ENCODE peak calls at places on chromosomes 11 and 22, in five cellular contexts. E is SK-N-SH, G is HepG2, L is K562, O is GM12878. B is an unnamed sample.

GRCh38 chr22:38710866-38711265 is 5.1 kb downstream of the GTPBP1 start:
- DNase-seq in E (no peak), O (no peak), L (no peak), G (no peak), B (no peak)

GRCh38 chr11:3222941-3223905 is 4.6 kb upstream of the MRGPRG start:
- DNase-seq in L (no peak), G (no peak), E (peak), O (no peak), B (no peak)

GRCh38 chr22:46846154-46846831 is 83.8 kb downstream of the TBC1D22A start:
- DNase-seq in G (no peak), L (no peak), O (no peak), E (no peak), B (no peak)

GRCh38 chr11:2789791-2790580 is 90.2 kb upstream of the KCNQ1OT1 start:
- DNase-seq in O (no peak), L (no peak), E (no peak), G (no peak), B (no peak)

GRCh38 chr22:36546932-36547331 is 18.0 kb upstream of the EIF3D start:
- DNase-seq in L (no peak), O (no peak), E (no peak), G (peak), B (no peak)

GRCh38 chr11:77340501-77340900 is 39.0 kb upstream of the GDPD4 start:
- DNase-seq in E (no peak), G (no peak), O (no peak), L (no peak), B (no peak)

GRCh38 chr11:15146271-15147003 is 31.7 kb downstream of the INSC start:
- DNase-seq in G (no peak), L (no peak), E (no peak), O (no peak), B (no peak)

GRCh38 chr11:67697846-67698245 is 23.4 kb upstream of the ALDH3B2 start:
- DNase-seq in E (no peak), G (no peak), O (no peak), L (no peak), B (no peak)

GRCh38 chr11:110704210-110704864 is 7.9 kb downstream of the ARHGAP20 start:
- DNase-seq in G (no peak), L (no peak), O (no peak), E (no peak), B (no peak)

GRCh38 chr22:31790240-31790639 is 36.4 kb downstream of the DEPDC5 start:
- DNase-seq in O (no peak), L (no peak), G (no peak), E (no peak), B (no peak)

GRCh38 chr22:37501176-37501609 is 15.0 kb upstream of the MFNG start:
- DNase-seq in O (no peak), G (no peak), L (no peak), E (no peak), B (no peak)

GRCh38 chr22:39949964-39950737 is 10.0 kb upstream of the TMA7B start:
- DNase-seq in L (peak), E (no peak), O (no peak), G (no peak), B (no peak)

GRCh38 chr11:69587454-69588081 is 53.4 kb upstream of the CCND1 start:
- DNase-seq in E (no peak), O (no peak), G (peak), L (no peak), B (no peak)
- TF ChIP-seq JUND in E (peak), O (no peak), G (no peak), L (no peak), B (no peak)

GRCh38 chr11:45092901-45093760 is 53.3 kb upstream of the PRDM11 start:
- DNase-seq in G (no peak), O (no peak), E (no peak), L (no peak), B (no peak)
- TF ChIP-seq USF2 in G (no peak), O (no peak), E (no peak), L (no peak), B (no peak)

GRCh38 chr11:31059529-31059928 is 310.0 kb downstream of the DCDC1 start:
- DNase-seq in E (no peak), G (peak), O (no peak), L (no peak), B (no peak)

DNA sequence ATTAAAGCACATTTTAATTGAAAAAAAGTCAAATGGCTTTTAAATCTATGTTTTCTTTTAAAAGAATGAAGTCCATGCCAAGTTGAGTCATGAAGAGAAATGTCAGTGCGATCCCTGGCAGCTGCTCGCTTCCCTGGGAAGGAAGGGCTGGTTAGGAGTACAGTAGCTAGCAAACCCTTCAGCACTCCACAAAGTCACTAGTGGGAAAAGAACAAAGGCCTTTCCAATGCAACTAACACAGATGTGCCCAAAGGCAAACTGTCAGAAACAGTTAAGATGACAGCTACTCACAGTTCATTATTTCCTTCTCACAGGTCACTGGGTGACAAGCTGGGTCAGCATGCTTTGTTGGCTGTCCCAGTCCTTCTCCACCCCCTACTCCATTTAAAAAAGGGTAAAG is 308.7 kb downstream of the DCDC1 start:
- DNase-seq in O (no peak), E (no peak), G (peak), L (no peak), B (no peak)
- TF ChIP-seq JUND in O (no peak), E (no peak), G (no peak), L (no peak), B (no peak)

GRCh38 chr11:114883472-114883871 is 205.1 kb downstream of the NXPE2 start:
- DNase-seq in L (no peak), G (no peak), O (no peak), E (no peak), B (no peak)
- TF ChIP-seq USF2 in L (no peak), G (no peak), O (no peak), E (no peak), B (no peak)

GRCh38 chr11:13193613-13194012 is 84.0 kb upstream of the BMAL1 start:
- DNase-seq in L (no peak), O (no peak), G (no peak), E (no peak), B (no peak)
- TF ChIP-seq JUND in L (no peak), O (no peak), G (no peak), E (no peak), B (no peak)

GRCh38 chr11:72445423-72445822 is 11.1 kb upstream of the CLPB start:
- DNase-seq in G (no peak), E (no peak), O (no peak), L (no peak), B (no peak)

GRCh38 chr11:72443016-72443415 is 8.7 kb upstream of the CLPB start:
- DNase-seq in O (no peak), E (no peak), G (no peak), L (no peak), B (no peak)

GRCh38 chr11:72441647-72442267 is 7.4 kb upstream of the CLPB start:
- DNase-seq in E (no peak), O (no peak), L (no peak), G (no peak), B (no peak)

GRCh38 chr11:72451836-72452376 is 17.6 kb upstream of the CLPB start:
- DNase-seq in G (no peak), E (no peak), L (no peak), O (no peak), B (no peak)

DNA sequence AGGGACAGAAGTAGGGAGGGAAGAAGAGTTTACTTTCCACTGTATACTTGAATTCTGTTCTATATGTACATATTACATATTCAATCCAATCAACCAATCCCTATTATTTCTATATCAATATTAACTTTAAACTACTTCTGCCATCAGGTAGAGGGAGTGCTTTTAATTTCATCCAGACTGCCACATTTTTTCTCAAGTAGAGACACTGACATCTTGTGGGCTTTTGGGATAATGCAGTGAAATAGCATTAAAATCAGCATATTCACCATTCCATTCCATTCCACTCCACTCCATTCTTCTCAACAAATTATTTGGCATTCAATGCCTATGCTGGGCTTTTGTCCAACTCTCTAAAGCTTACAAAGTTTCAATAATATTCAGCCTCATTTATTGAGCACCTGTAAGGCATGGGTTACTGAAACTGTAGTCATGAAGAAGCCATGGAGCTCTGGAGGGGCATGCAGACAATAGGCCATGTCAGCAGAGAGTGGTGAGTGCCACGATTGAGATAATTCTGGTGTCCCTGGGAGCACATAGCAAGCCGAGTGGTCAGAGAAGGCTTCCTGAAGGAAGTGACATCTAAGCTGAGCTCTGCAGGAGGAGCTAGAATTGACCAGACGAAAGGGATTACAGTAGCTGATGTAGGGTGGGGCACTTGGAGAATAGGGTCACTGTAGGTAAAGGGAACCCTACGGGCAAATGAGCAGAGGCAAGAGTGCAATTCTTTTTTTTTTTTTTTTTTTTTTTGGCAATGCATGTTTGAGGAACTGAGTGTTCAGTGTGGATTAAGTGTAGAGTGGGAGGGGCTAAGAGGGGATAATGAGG is 12.8 kb upstream of the CLPB start:
- DNase-seq in G (peak), L (peak), O (no peak), E (peak), B (no peak)
- TF ChIP-seq USF2 in G (no peak), L (no peak), O (no peak), E (no peak), B (no peak)

GRCh38 chr11:123391646-123392348 is 38.3 kb upstream of the GRAMD1B start:
- DNase-seq in G (no peak), O (no peak), L (no peak), E (no peak), B (no peak)

GRCh38 chr11:123390146-123390545 is 39.9 kb upstream of the GRAMD1B start:
- DNase-seq in G (no peak), O (no peak), E (no peak), L (no peak), B (no peak)

GRCh38 chr11:123388640-123389039 is 41.4 kb upstream of the GRAMD1B start:
- DNase-seq in O (no peak), E (no peak), L (no peak), G (no peak), B (no peak)

GRCh38 chr11:123392813-123393212 is 37.3 kb upstream of the GRAMD1B start:
- DNase-seq in O (no peak), L (no peak), E (no peak), G (no peak), B (no peak)

GRCh38 chr11:123393312-123393927 is 36.6 kb upstream of the GRAMD1B start:
- DNase-seq in L (no peak), E (no peak), G (no peak), O (peak), B (no peak)
- TF ChIP-seq JUND in L (no peak), E (no peak), G (no peak), O (no peak), B (no peak)

DNA sequence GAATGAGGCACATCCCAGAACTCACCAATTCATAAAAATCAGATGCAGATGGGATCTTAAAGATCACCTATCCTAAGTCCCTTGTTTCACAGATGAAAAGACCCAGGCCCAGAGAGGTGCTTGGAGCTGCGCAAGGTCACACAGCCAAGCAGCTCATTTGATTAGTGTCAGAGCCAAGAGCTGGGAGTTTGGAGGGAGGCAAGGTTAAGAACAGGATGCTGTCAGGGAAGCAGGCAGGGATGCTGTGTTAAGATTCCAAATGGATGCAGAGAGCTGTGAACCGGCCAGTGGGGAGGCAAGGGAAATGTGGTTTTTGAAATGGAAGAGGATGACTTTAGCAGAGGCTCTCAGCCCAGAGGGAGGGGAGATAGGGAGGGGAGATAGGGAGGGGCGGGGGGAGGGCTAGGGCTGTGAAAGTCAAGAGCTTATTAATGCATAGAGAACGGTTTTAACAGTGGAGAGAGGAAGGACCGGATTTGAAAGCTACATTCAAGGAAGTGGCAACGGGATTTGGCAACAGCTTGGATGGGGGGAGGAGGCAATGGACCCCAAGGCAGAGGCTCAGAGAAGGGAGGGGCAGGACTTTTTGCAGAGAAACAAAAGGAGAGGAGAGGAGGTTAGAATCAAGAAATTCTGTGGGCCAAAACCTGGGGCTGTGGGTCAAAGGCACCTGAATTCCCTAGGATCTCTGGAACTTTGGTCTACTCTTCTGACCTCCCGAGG is 13.0 kb downstream of the RTN4RL2 start:
- DNase-seq in O (no peak), L (peak), G (no peak), E (peak), B (no peak)
- TF ChIP-seq USF2 in O (no peak), L (no peak), G (no peak), E (no peak), B (no peak)

GRCh38 chr11:114277637-114278341 is 18.4 kb upstream of the NNMT start:
- DNase-seq in G (no peak), E (no peak), L (no peak), O (no peak), B (no peak)

GRCh38 chr11:114280696-114281095 is 15.5 kb upstream of the NNMT start:
- DNase-seq in L (peak), G (peak), E (peak), O (no peak), B (peak)

GRCh38 chr11:114279778-114280532 is 16.2 kb upstream of the NNMT start:
- DNase-seq in L (no peak), O (no peak), G (no peak), E (no peak), B (peak)

GRCh38 chr11:114276077-114276476 is 20.1 kb upstream of the NNMT start:
- DNase-seq in E (no peak), G (no peak), L (no peak), O (no peak), B (peak)

DNA sequence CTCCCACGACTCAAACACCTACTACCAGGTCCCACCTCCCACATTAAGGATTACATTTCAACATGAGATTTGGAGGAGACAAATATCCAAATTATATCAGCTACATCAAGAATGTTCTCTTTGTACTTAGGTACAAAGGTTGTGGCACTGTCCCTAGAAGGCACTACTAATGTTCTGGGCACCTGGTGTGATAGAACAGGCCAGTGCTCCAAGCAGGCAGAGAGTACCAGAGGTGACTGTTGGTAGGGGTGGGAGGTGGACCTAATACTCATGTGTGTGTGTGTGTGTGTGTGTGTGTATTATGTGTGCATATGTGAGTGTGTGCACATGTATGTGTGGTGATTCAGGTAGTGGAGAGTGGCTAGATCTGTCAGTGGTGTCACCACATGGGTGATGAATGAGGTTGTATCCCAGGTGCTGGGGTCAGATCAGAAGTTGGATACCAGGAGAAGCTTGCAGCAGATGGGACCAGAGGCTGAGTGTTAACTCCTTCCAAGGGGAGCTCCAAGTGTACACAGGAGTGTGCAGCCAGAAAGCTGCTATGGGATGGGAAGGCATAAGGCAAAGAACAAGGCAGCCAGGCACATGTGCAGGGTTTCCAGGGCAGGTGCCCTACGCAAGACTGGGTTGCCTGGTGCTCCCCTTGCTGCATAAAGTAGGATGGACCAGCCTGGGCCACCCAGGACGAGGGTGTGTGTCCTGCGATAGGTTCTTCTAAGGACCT is 17.7 kb upstream of the NNMT start:
- DNase-seq in L (no peak), G (no peak), E (no peak), O (no peak), B (peak)
- TF ChIP-seq JUND in L (no peak), G (no peak), E (no peak), O (no peak), B (no peak)

B was measured in H1.